ENCODE peak calls at places on chromosome 22, in five cellular contexts. One of them, this sample, is unnamed.

GRCh38 chr22:20956258-20957117 is 10.6 kb upstream of the AIFM3 start:
- DNase-seq in brain microvascular endothelial cell: peak; percentile 9
- DNase-seq in DMS153: no peak
- DNase-seq in sigmoid colon: no peak
- DNase-seq in SK-N-MC: no peak
- DNase-seq in this sample: no peak

GRCh38 chr22:49642331-49642730 is 185.3 kb downstream of the BRD1 start:
- DNase-seq in brain microvascular endothelial cell: no peak
- DNase-seq in DMS153: no peak
- DNase-seq in sigmoid colon: no peak
- DNase-seq in SK-N-MC: no peak
- DNase-seq in this sample: no peak

GRCh38 chr22:18042685-18043084 is 18.3 kb upstream of the MICAL3 start:
- DNase-seq in brain microvascular endothelial cell: no peak
- DNase-seq in DMS153: no peak
- DNase-seq in sigmoid colon: no peak
- DNase-seq in SK-N-MC: no peak
- DNase-seq in this sample: no peak

GRCh38 chr22:29470159-29470855 is 9.7 kb upstream of the NEFH start:
- DNase-seq in brain microvascular endothelial cell: peak; percentile 37
- DNase-seq in DMS153: peak; percentile 77
- DNase-seq in sigmoid colon: peak; percentile 72
- DNase-seq in SK-N-MC: no peak
- DNase-seq in this sample: no peak

GRCh38 chr22:49086606-49087157 is 741.0 kb downstream of the BRD1 start:
- DNase-seq in brain microvascular endothelial cell: no peak
- DNase-seq in DMS153: no peak
- DNase-seq in sigmoid colon: peak; percentile 54
- DNase-seq in SK-N-MC: no peak
- DNase-seq in this sample: no peak

GRCh38 chr22:46072030-46072881 is 78.1 kb upstream of the PPARA start:
- DNase-seq in brain microvascular endothelial cell: no peak
- DNase-seq in DMS153: no peak
- DNase-seq in sigmoid colon: peak; percentile 83
- DNase-seq in SK-N-MC: no peak
- DNase-seq in this sample: no peak

GRCh38 chr22:32926600-32926999 is 125.1 kb downstream of the TIMP3 start:
- DNase-seq in brain microvascular endothelial cell: peak; percentile 39
- DNase-seq in DMS153: no peak
- DNase-seq in sigmoid colon: no peak
- DNase-seq in SK-N-MC: no peak
- DNase-seq in this sample: no peak

GRCh38 chr22:47125603-47126002 is 363.2 kb downstream of the TBC1D22A start:
- DNase-seq in brain microvascular endothelial cell: no peak
- DNase-seq in DMS153: no peak
- DNase-seq in sigmoid colon: no peak
- DNase-seq in SK-N-MC: no peak
- DNase-seq in this sample: no peak

GRCh38 chr22:29219881-29220670 is 14.4 kb downstream of the EMID1 start:
- DNase-seq in brain microvascular endothelial cell: no peak
- DNase-seq in DMS153: no peak
- DNase-seq in sigmoid colon: peak; percentile 61
- DNase-seq in SK-N-MC: no peak
- DNase-seq in this sample: no peak

GRCh38 chr22:42300286-42301071 is 30.0 kb upstream of the TCF20 start:
- DNase-seq in brain microvascular endothelial cell: no peak
- DNase-seq in DMS153: no peak
- DNase-seq in sigmoid colon: no peak
- DNase-seq in SK-N-MC: no peak
- DNase-seq in this sample: no peak

GRCh38 chr22:29149841-29150555 is 55.7 kb upstream of the EMID1 start:
- DNase-seq in brain microvascular endothelial cell: no peak
- DNase-seq in DMS153: no peak
- DNase-seq in sigmoid colon: peak; percentile 66
- DNase-seq in SK-N-MC: no peak
- DNase-seq in this sample: no peak

GRCh38 chr22:38355275-38355674 is 38.0 kb upstream of the CSNK1E start:
- DNase-seq in brain microvascular endothelial cell: no peak
- DNase-seq in DMS153: no peak
- DNase-seq in sigmoid colon: peak; percentile 32
- DNase-seq in SK-N-MC: no peak
- DNase-seq in this sample: no peak

GRCh38 chr22:28741200-28741757 is 341 bp downstream of the CHEK2 start:
- DNase-seq in brain microvascular endothelial cell: no peak
- DNase-seq in DMS153: no peak
- DNase-seq in sigmoid colon: no peak
- DNase-seq in SK-N-MC: no peak
- DNase-seq in this sample: no peak

GRCh38 chr22:42808516-42808915 is 48.6 kb downstream of the ARFGAP3 start:
- DNase-seq in brain microvascular endothelial cell: no peak
- DNase-seq in DMS153: no peak
- DNase-seq in sigmoid colon: no peak
- DNase-seq in SK-N-MC: no peak
- DNase-seq in this sample: no peak

GRCh38 chr22:31969789-31970489 is 25.6 kb downstream of the YWHAH start:
- DNase-seq in brain microvascular endothelial cell: peak; percentile 49
- DNase-seq in DMS153: peak; percentile 77
- DNase-seq in sigmoid colon: peak; percentile 71
- DNase-seq in SK-N-MC: no peak
- DNase-seq in this sample: no peak

GRCh38 chr22:50012201-50013181 is at the start of gene IL17REL:
- DNase-seq in brain microvascular endothelial cell: no peak
- DNase-seq in DMS153: no peak
- DNase-seq in sigmoid colon: peak; percentile 55
- DNase-seq in SK-N-MC: no peak
- DNase-seq in this sample: no peak

GRCh38 chr22:18035740-18036139 is 11.4 kb upstream of the MICAL3 start:
- DNase-seq in brain microvascular endothelial cell: no peak
- DNase-seq in DMS153: peak; percentile 15
- DNase-seq in sigmoid colon: no peak
- DNase-seq in SK-N-MC: no peak
- DNase-seq in this sample: no peak

GRCh38 chr22:28017859-28018258 is 98.8 kb upstream of the PITPNB start:
- DNase-seq in brain microvascular endothelial cell: no peak
- DNase-seq in DMS153: no peak
- DNase-seq in sigmoid colon: peak; percentile 57
- DNase-seq in SK-N-MC: no peak
- DNase-seq in this sample: no peak

GRCh38 chr22:50701076-50701419 is 28.4 kb downstream of the SHANK3 start:
- DNase-seq in brain microvascular endothelial cell: no peak
- DNase-seq in DMS153: no peak
- DNase-seq in sigmoid colon: peak; percentile 62
- DNase-seq in SK-N-MC: no peak
- DNase-seq in this sample: no peak

GRCh38 chr22:35549338-35549737 is 8.7 kb downstream of the RASD2 start:
- DNase-seq in brain microvascular endothelial cell: no peak
- DNase-seq in DMS153: no peak
- DNase-seq in sigmoid colon: no peak
- DNase-seq in SK-N-MC: no peak
- DNase-seq in this sample: no peak

GRCh38 chr22:25362883-25363240 is 143.4 kb downstream of the CRYBB2 start:
- DNase-seq in brain microvascular endothelial cell: no peak
- DNase-seq in DMS153: no peak
- DNase-seq in sigmoid colon: no peak
- DNase-seq in SK-N-MC: no peak
- DNase-seq in this sample: no peak

GRCh38 chr22:50420015-50420414 is 54.8 kb downstream of the SBF1 start:
- DNase-seq in brain microvascular endothelial cell: no peak
- DNase-seq in DMS153: no peak
- DNase-seq in sigmoid colon: no peak
- DNase-seq in SK-N-MC: no peak
- DNase-seq in this sample: no peak

GRCh38 chr22:25139062-25139461 is 60.6 kb upstream of the CRYBB3 start:
- DNase-seq in brain microvascular endothelial cell: no peak
- DNase-seq in DMS153: no peak
- DNase-seq in sigmoid colon: peak; percentile 74
- DNase-seq in SK-N-MC: no peak
- DNase-seq in this sample: no peak

GRCh38 chr22:29520851-29521250 is 32.7 kb downstream of the THOC5 start:
- DNase-seq in brain microvascular endothelial cell: peak; percentile 79
- DNase-seq in DMS153: no peak
- DNase-seq in sigmoid colon: no peak
- DNase-seq in SK-N-MC: no peak
- DNase-seq in this sample: peak; percentile 76

GRCh38 chr22:26542831-26543230 is 30.6 kb upstream of the TFIP11 start:
- DNase-seq in brain microvascular endothelial cell: no peak
- DNase-seq in DMS153: no peak
- DNase-seq in sigmoid colon: no peak
- DNase-seq in SK-N-MC: no peak
- DNase-seq in this sample: no peak

GRCh38 chr22:26573026-26573662 is 16.8 kb downstream of the TPST2 start:
- DNase-seq in brain microvascular endothelial cell: no peak
- DNase-seq in DMS153: no peak
- DNase-seq in sigmoid colon: peak; percentile 72
- DNase-seq in SK-N-MC: no peak
- DNase-seq in this sample: no peak

GRCh38 chr22:42084874-42085273 is 5.4 kb downstream of the SMDT1 start:
- DNase-seq in brain microvascular endothelial cell: no peak
- DNase-seq in DMS153: no peak
- DNase-seq in sigmoid colon: no peak
- DNase-seq in SK-N-MC: no peak
- DNase-seq in this sample: no peak

GRCh38 chr22:46293591-46294260 is 2.9 kb upstream of the GTSE1 start:
- DNase-seq in brain microvascular endothelial cell: peak; percentile 28
- DNase-seq in DMS153: no peak
- DNase-seq in sigmoid colon: peak; percentile 82
- DNase-seq in SK-N-MC: peak; percentile 56
- DNase-seq in this sample: no peak

GRCh38 chr22:45968003-45968650 is 8.8 kb downstream of the WNT7B start:
- DNase-seq in brain microvascular endothelial cell: no peak
- DNase-seq in DMS153: no peak
- DNase-seq in sigmoid colon: no peak
- DNase-seq in SK-N-MC: no peak
- DNase-seq in this sample: no peak

GRCh38 chr22:25083414-25084166 is 116.1 kb upstream of the CRYBB3 start:
- DNase-seq in brain microvascular endothelial cell: no peak
- DNase-seq in DMS153: no peak
- DNase-seq in sigmoid colon: no peak
- DNase-seq in SK-N-MC: no peak
- DNase-seq in this sample: no peak

GRCh38 chr22:41481131-41481830 is 12.4 kb downstream of the ACO2 start:
- DNase-seq in brain microvascular endothelial cell: peak; percentile 12
- DNase-seq in DMS153: no peak
- DNase-seq in sigmoid colon: no peak
- DNase-seq in SK-N-MC: no peak
- DNase-seq in this sample: no peak

GRCh38 chr22:29204617-29205183 is 996 bp upstream of the EMID1 start:
- DNase-seq in brain microvascular endothelial cell: no peak
- DNase-seq in DMS153: no peak
- DNase-seq in sigmoid colon: no peak
- DNase-seq in SK-N-MC: no peak
- DNase-seq in this sample: no peak

GRCh38 chr22:26367402-26368245 is 61.4 kb upstream of the ASPHD2 start:
- DNase-seq in brain microvascular endothelial cell: peak; percentile 32
- DNase-seq in DMS153: peak; percentile 4
- DNase-seq in sigmoid colon: no peak
- DNase-seq in SK-N-MC: no peak
- DNase-seq in this sample: no peak

GRCh38 chr22:37569009-37569920 is 9.0 kb downstream of the CDC42EP1 start:
- DNase-seq in brain microvascular endothelial cell: no peak
- DNase-seq in DMS153: no peak
- DNase-seq in sigmoid colon: no peak
- DNase-seq in SK-N-MC: no peak
- DNase-seq in this sample: no peak

GRCh38 chr22:29313126-29314071 is 2.1 kb downstream of the RASL10A start:
- DNase-seq in brain microvascular endothelial cell: no peak
- DNase-seq in DMS153: no peak
- DNase-seq in sigmoid colon: peak; percentile 70
- DNase-seq in SK-N-MC: no peak
- DNase-seq in this sample: no peak

GRCh38 chr22:48373626-48374173 is 1454.0 kb downstream of the BRD1 start:
- DNase-seq in brain microvascular endothelial cell: no peak
- DNase-seq in DMS153: no peak
- DNase-seq in sigmoid colon: peak; percentile 40
- DNase-seq in SK-N-MC: no peak
- DNase-seq in this sample: no peak

GRCh38 chr22:30408388-30409101 is 11.7 kb downstream of the SEC14L2 start:
- DNase-seq in brain microvascular endothelial cell: peak; percentile 61
- DNase-seq in DMS153: no peak
- DNase-seq in sigmoid colon: no peak
- DNase-seq in SK-N-MC: no peak
- DNase-seq in this sample: no peak

This sample was measured in non-pigmented ciliary epithelial cell.